ENCODE peak calls at places on chromosomes 2 and 18, in six cellular contexts. I is AG10803; C is dorsolateral prefrontal cortex; S is CD4-positive, alpha-beta T cell; K is upper lobe of left lung; X is lung. H is an unnamed sample.
A peak's percentile ranks its signal among the peaks of the same experiment; 100 is the strongest.

GRCh38 chr2:127080226-127080940 is 26.6 kb downstream of the BIN1 start:
- DNase-seq in I (no peak), C (no peak), S (peak; percentile 32), K (peak; percentile 51), X (no peak), H (no peak)

GRCh38 chr2:235601960-235602704 is 108.3 kb downstream of the AGAP1 start:
- DNase-seq in I (no peak), C (no peak), S (no peak), K (no peak), X (no peak), H (no peak)

GRCh38 chr2:66581461-66582363 is 146.8 kb downstream of the MEIS1 start:
- DNase-seq in I (peak; percentile 21), C (no peak), S (no peak), K (peak; percentile 84), X (peak; percentile 33), H (no peak)

GRCh38 chr2:8544786-8545631 is 136.8 kb upstream of the ID2 start:
- DNase-seq in I (peak; percentile 93), C (peak; percentile 81), S (peak; percentile 75), K (peak; percentile 91), X (peak; percentile 68), H (peak; percentile 60)

GRCh38 chr2:46548103-46548486 is 68.7 kb downstream of the TMEM247 start:
- DNase-seq in I (no peak), C (no peak), S (no peak), K (no peak), X (peak; percentile 45), H (no peak)

GRCh38 chr2:112722816-112723555 is 2.2 kb downstream of the NT5DC4 start:
- DNase-seq in I (no peak), C (no peak), S (no peak), K (no peak), X (no peak), H (no peak)

GRCh38 chr2:60316381-60317028 is 236.9 kb downstream of the BCL11A start:
- DNase-seq in I (no peak), C (no peak), S (no peak), K (no peak), X (no peak), H (no peak)

GRCh38 chr2:58601017-58601416 is 359.9 kb upstream of the FANCL start:
- DNase-seq in I (no peak), C (no peak), S (no peak), K (no peak), X (no peak), H (no peak)

GRCh38 chr2:8234253-8234652 is 447.6 kb upstream of the ID2 start:
- DNase-seq in I (no peak), C (no peak), S (no peak), K (no peak), X (no peak), H (no peak)

GRCh38 chr2:171034315-171034714 is 105.3 kb downstream of the GORASP2 start:
- DNase-seq in I (no peak), C (no peak), S (no peak), K (no peak), X (no peak), H (no peak)

GRCh38 chr18:70195852-70196434 is 9.5 kb downstream of the RTTN start:
- DNase-seq in I (peak; percentile 68), C (no peak), S (no peak), K (no peak), X (no peak), H (no peak)

GRCh38 chr2:74548285-74548918 is 5.3 kb downstream of the LOXL3 start:
- DNase-seq in I (no peak), C (no peak), S (no peak), K (no peak), X (no peak), H (no peak)

GRCh38 chr2:150596071-150596470 is 108.6 kb upstream of the RND3 start:
- DNase-seq in I (peak; percentile 91), C (no peak), S (no peak), K (no peak), X (no peak), H (no peak)

GRCh38 chr2:202376460-202377307 is 557 bp downstream of the BMPR2 start:
- DNase-seq in I (peak; percentile 29), C (peak; percentile 34), S (peak; percentile 14), K (peak; percentile 87), X (peak; percentile 49), H (no peak)

GRCh38 chr18:44781890-44782289 is 101.2 kb downstream of the SETBP1 start:
- DNase-seq in I (peak; percentile 87), C (no peak), S (no peak), K (no peak), X (no peak), H (no peak)

GRCh38 chr2:138239902-138240595 is 261.5 kb upstream of the SPOPL start:
- DNase-seq in I (peak; percentile 31), C (no peak), S (no peak), K (no peak), X (no peak), H (no peak)

GRCh38 chr2:164675698-164676097 is 54.4 kb upstream of the GRB14 start:
- DNase-seq in I (no peak), C (no peak), S (no peak), K (no peak), X (no peak), H (no peak)

GRCh38 chr2:72833084-72833714 is 7.4 kb upstream of the EXOC6B start:
- DNase-seq in I (no peak), C (no peak), S (no peak), K (no peak), X (no peak), H (no peak)

GRCh38 chr2:130877258-130877657 is 40.5 kb downstream of the ARHGEF4 start:
- DNase-seq in I (no peak), C (no peak), S (no peak), K (no peak), X (no peak), H (no peak)

GRCh38 chr2:23487735-23488492 is 102.9 kb downstream of the KLHL29 start:
- DNase-seq in I (peak; percentile 65), C (no peak), S (no peak), K (no peak), X (no peak), H (no peak)

GRCh38 chr2:45242161-45242741 is 233.0 kb upstream of the SIX2 start:
- DNase-seq in I (peak; percentile 42), C (no peak), S (no peak), K (no peak), X (no peak), H (no peak)

GRCh38 chr2:119723784-119724467 is 35.8 kb upstream of the PTPN4 start:
- DNase-seq in I (no peak), C (no peak), S (no peak), K (no peak), X (no peak), H (no peak)

GRCh38 chr2:162824319-162824718 is 14.2 kb downstream of the KCNH7 start:
- DNase-seq in I (no peak), C (no peak), S (no peak), K (no peak), X (no peak), H (no peak)

GRCh38 chr18:80185545-80185944 is 61.8 kb downstream of the PARD6G start:
- DNase-seq in I (no peak), C (no peak), S (no peak), K (no peak), X (no peak), H (no peak)

GRCh38 chr18:31503011-31503410 is 5.0 kb downstream of the DSG2 start:
- DNase-seq in I (no peak), C (no peak), S (no peak), K (no peak), X (no peak), H (no peak)

GRCh38 chr2:8211384-8211783 is 470.5 kb upstream of the ID2 start:
- DNase-seq in I (no peak), C (no peak), S (no peak), K (no peak), X (no peak), H (no peak)

GRCh38 chr18:57797209-57797651 is 5.9 kb downstream of the ATP8B1 start:
- DNase-seq in I (no peak), C (no peak), S (no peak), K (no peak), X (no peak), H (no peak)

GRCh38 chr18:46407471-46408166 is 249.4 kb downstream of the LOXHD1 start:
- DNase-seq in I (peak; percentile 10), C (no peak), S (no peak), K (no peak), X (no peak), H (no peak)

GRCh38 chr18:46402945-46403344 is 254.1 kb downstream of the LOXHD1 start:
- DNase-seq in I (no peak), C (no peak), S (no peak), K (no peak), X (no peak), H (no peak)

GRCh38 chr18:46408334-46408987 is 248.6 kb downstream of the LOXHD1 start:
- DNase-seq in I (no peak), C (no peak), S (no peak), K (no peak), X (no peak), H (no peak)

GRCh38 chr18:46406539-46406932 is 250.5 kb downstream of the LOXHD1 start:
- DNase-seq in I (no peak), C (no peak), S (no peak), K (peak; percentile 63), X (no peak), H (no peak)

GRCh38 chr18:46405832-46406538 is 251.0 kb downstream of the LOXHD1 start:
- DNase-seq in I (no peak), C (no peak), S (no peak), K (peak; percentile 43), X (no peak), H (no peak)
- TF ChIP-seq CTCF in I (no peak), C (no peak), S (no peak), K (no peak), X (no peak), H (no peak)

GRCh38 chr2:233197022-233197421 is 54.5 kb upstream of the ATG16L1 start:
- DNase-seq in I (no peak), C (no peak), S (no peak), K (no peak), X (no peak), H (no peak)
- TF ChIP-seq CTCF in I (no peak), C (no peak), S (no peak), K (no peak), X (no peak), H (no peak)

DNA sequence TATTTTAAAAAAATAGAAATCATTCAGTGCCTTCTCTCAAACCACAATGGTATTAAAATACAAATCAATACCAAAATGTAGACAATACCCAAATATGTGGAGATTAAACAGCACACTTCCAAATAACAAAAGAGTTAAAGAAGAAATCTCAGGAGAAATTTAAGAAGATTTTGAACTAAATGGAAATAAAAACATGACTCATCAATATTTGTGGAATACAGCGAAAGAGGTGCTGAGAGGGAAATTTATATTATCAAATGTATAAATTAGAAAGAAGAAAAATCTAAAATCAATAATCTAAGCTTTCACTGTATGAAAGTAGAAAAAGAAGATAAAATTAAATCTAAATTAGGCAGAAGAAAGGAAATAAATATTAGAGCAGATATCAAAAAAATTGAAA is 233.1 kb downstream of the RPIA start:
- DNase-seq in I (no peak), C (no peak), S (no peak), K (no peak), X (no peak), H (no peak)
- TF ChIP-seq CTCF in I (no peak), C (no peak), S (no peak), K (no peak), X (no peak), H (no peak)

GRCh38 chr2:49069829-49070228 is 84.5 kb downstream of the FSHR start:
- DNase-seq in I (no peak), C (no peak), S (no peak), K (no peak), X (no peak), H (no peak)

GRCh38 chr2:49068613-49069012 is 85.7 kb downstream of the FSHR start:
- DNase-seq in I (no peak), C (no peak), S (no peak), K (no peak), X (no peak), H (no peak)

GRCh38 chr2:49067971-49068370 is 86.3 kb downstream of the FSHR start:
- DNase-seq in I (no peak), C (no peak), S (no peak), K (no peak), X (no peak), H (no peak)
- TF ChIP-seq CTCF in I (no peak), C (no peak), S (no peak), K (no peak), X (no peak), H (no peak)

H was measured in omental fat pad.